ENCODE peak calls at places on chromosome 22, in nine cellular contexts. One of them, this sample, is unnamed. For H3K9me3, H3K36me3 and H3K4me1, the result is how much of the 10 kb centered on the place peaks cover.

GRCh38 chr22:41619979-41620645 is 731 bp downstream of the DESI1 start:
- DNase-seq in astrocyte: no peak
- DNase-seq in tibial artery: peak
- DNase-seq in lower lobe of right lung: peak
- DNase-seq in GM12878: no peak
- DNase-seq in PC-3: peak
- DNase-seq in heart right ventricle: peak
- DNase-seq in CD8-positive, alpha-beta T cell: no peak
- DNase-seq in neuronal stem cell: peak
- DNase-seq in this sample: peak

GRCh38 chr22:26848244-26848920 is 191.0 kb downstream of the MIAT start:
- DNase-seq in astrocyte: peak
- DNase-seq in tibial artery: peak
- DNase-seq in lower lobe of right lung: no peak
- DNase-seq in GM12878: no peak
- DNase-seq in PC-3: no peak
- DNase-seq in heart right ventricle: no peak
- DNase-seq in CD8-positive, alpha-beta T cell: no peak
- DNase-seq in neuronal stem cell: no peak
- DNase-seq in this sample: no peak

GRCh38 chr22:17795143-17795542 is 20.9 kb upstream of the BID start:
- DNase-seq in astrocyte: no peak
- DNase-seq in tibial artery: no peak
- DNase-seq in lower lobe of right lung: no peak
- DNase-seq in GM12878: no peak
- DNase-seq in PC-3: no peak
- DNase-seq in heart right ventricle: no peak
- DNase-seq in CD8-positive, alpha-beta T cell: no peak
- DNase-seq in neuronal stem cell: no peak
- DNase-seq in this sample: no peak

GRCh38 chr22:28141614-28142013 is 222.6 kb upstream of the PITPNB start:
- DNase-seq in astrocyte: peak
- DNase-seq in tibial artery: no peak
- DNase-seq in lower lobe of right lung: no peak
- DNase-seq in GM12878: no peak
- DNase-seq in PC-3: peak
- DNase-seq in heart right ventricle: no peak
- DNase-seq in CD8-positive, alpha-beta T cell: no peak
- DNase-seq in neuronal stem cell: no peak
- DNase-seq in this sample: no peak

GRCh38 chr22:38981005-38981658 is 1.0 kb upstream of the APOBEC3B start:
- DNase-seq in astrocyte: peak
- DNase-seq in tibial artery: no peak
- DNase-seq in lower lobe of right lung: no peak
- DNase-seq in GM12878: no peak
- DNase-seq in PC-3: peak
- DNase-seq in heart right ventricle: no peak
- DNase-seq in CD8-positive, alpha-beta T cell: no peak
- DNase-seq in neuronal stem cell: peak
- DNase-seq in this sample: no peak

GRCh38 chr22:39016592-39016991 is 2.5 kb downstream of the APOBEC3C start:
- DNase-seq in astrocyte: no peak
- DNase-seq in tibial artery: no peak
- DNase-seq in lower lobe of right lung: no peak
- DNase-seq in GM12878: no peak
- DNase-seq in PC-3: no peak
- DNase-seq in heart right ventricle: no peak
- DNase-seq in CD8-positive, alpha-beta T cell: no peak
- DNase-seq in neuronal stem cell: no peak
- DNase-seq in this sample: no peak

GRCh38 chr22:28479912-28480311 is 199.7 kb downstream of the TTC28 start:
- DNase-seq in astrocyte: no peak
- DNase-seq in tibial artery: no peak
- DNase-seq in lower lobe of right lung: no peak
- DNase-seq in GM12878: no peak
- DNase-seq in PC-3: no peak
- DNase-seq in heart right ventricle: no peak
- DNase-seq in CD8-positive, alpha-beta T cell: no peak
- DNase-seq in neuronal stem cell: no peak
- DNase-seq in this sample: no peak

GRCh38 chr22:47168900-47169800 is 406.7 kb downstream of the TBC1D22A start:
- DNase-seq in astrocyte: no peak
- DNase-seq in tibial artery: peak
- DNase-seq in lower lobe of right lung: peak
- DNase-seq in GM12878: no peak
- DNase-seq in PC-3: peak
- DNase-seq in heart right ventricle: no peak
- DNase-seq in CD8-positive, alpha-beta T cell: no peak
- DNase-seq in neuronal stem cell: no peak
- DNase-seq in this sample: no peak

GRCh38 chr22:45584621-45585436 is 82.1 kb downstream of the FBLN1 start:
- DNase-seq in astrocyte: peak
- DNase-seq in tibial artery: no peak
- DNase-seq in lower lobe of right lung: peak
- DNase-seq in GM12878: no peak
- DNase-seq in PC-3: no peak
- DNase-seq in heart right ventricle: no peak
- DNase-seq in CD8-positive, alpha-beta T cell: no peak
- DNase-seq in neuronal stem cell: no peak
- DNase-seq in this sample: no peak

GRCh38 chr22:38751422-38752346 is 4.1 kb downstream of the SUN2 start:
- DNase-seq in astrocyte: no peak
- DNase-seq in tibial artery: no peak
- DNase-seq in lower lobe of right lung: peak
- DNase-seq in GM12878: peak
- DNase-seq in PC-3: no peak
- DNase-seq in heart right ventricle: no peak
- DNase-seq in CD8-positive, alpha-beta T cell: peak
- DNase-seq in neuronal stem cell: no peak
- DNase-seq in this sample: no peak

GRCh38 chr22:27597703-27598444 is 203.7 kb downstream of the MN1 start:
- DNase-seq in astrocyte: no peak
- DNase-seq in tibial artery: no peak
- DNase-seq in lower lobe of right lung: no peak
- DNase-seq in GM12878: no peak
- DNase-seq in PC-3: peak
- DNase-seq in heart right ventricle: no peak
- DNase-seq in CD8-positive, alpha-beta T cell: no peak
- DNase-seq in neuronal stem cell: no peak
- DNase-seq in this sample: peak

GRCh38 chr22:47847281-47847890 is 1084.9 kb downstream of the TBC1D22A start:
- DNase-seq in astrocyte: no peak
- DNase-seq in tibial artery: no peak
- DNase-seq in lower lobe of right lung: no peak
- DNase-seq in GM12878: no peak
- DNase-seq in PC-3: no peak
- DNase-seq in heart right ventricle: no peak
- DNase-seq in CD8-positive, alpha-beta T cell: no peak
- DNase-seq in neuronal stem cell: no peak
- DNase-seq in this sample: no peak

GRCh38 chr22:49052560-49052959 is 775.1 kb downstream of the BRD1 start:
- DNase-seq in astrocyte: no peak
- DNase-seq in tibial artery: peak
- DNase-seq in lower lobe of right lung: no peak
- DNase-seq in GM12878: no peak
- DNase-seq in PC-3: no peak
- DNase-seq in heart right ventricle: no peak
- DNase-seq in CD8-positive, alpha-beta T cell: no peak
- DNase-seq in neuronal stem cell: no peak
- DNase-seq in this sample: no peak
- H3K9me3 ChIP-seq in astrocyte: under half
- H3K9me3 ChIP-seq in tibial artery: under half
- H3K9me3 ChIP-seq in lower lobe of right lung: under half
- H3K9me3 ChIP-seq in GM12878: under half
- H3K9me3 ChIP-seq in PC-3: under half
- H3K9me3 ChIP-seq in heart right ventricle: under half
- H3K9me3 ChIP-seq in CD8-positive, alpha-beta T cell: under half
- H3K9me3 ChIP-seq in neuronal stem cell: under half
- H3K9me3 ChIP-seq in this sample: under half

GRCh38 chr22:37133304-37134018 is 16.3 kb downstream of the IL2RB start:
- DNase-seq in astrocyte: peak
- DNase-seq in tibial artery: no peak
- DNase-seq in lower lobe of right lung: no peak
- DNase-seq in GM12878: no peak
- DNase-seq in PC-3: no peak
- DNase-seq in heart right ventricle: no peak
- DNase-seq in CD8-positive, alpha-beta T cell: no peak
- DNase-seq in neuronal stem cell: no peak
- DNase-seq in this sample: no peak
- H3K36me3 ChIP-seq in astrocyte: under half
- H3K36me3 ChIP-seq in tibial artery: under half
- H3K36me3 ChIP-seq in lower lobe of right lung: under half
- H3K36me3 ChIP-seq in GM12878: under half
- H3K36me3 ChIP-seq in PC-3: under half
- H3K36me3 ChIP-seq in heart right ventricle: under half
- H3K36me3 ChIP-seq in CD8-positive, alpha-beta T cell: half or more
- H3K36me3 ChIP-seq in neuronal stem cell: under half
- H3K36me3 ChIP-seq in this sample: under half

GRCh38 chr22:30694171-30694637 is 470 bp upstream of the OSBP2 start:
- DNase-seq in astrocyte: no peak
- DNase-seq in tibial artery: peak
- DNase-seq in lower lobe of right lung: peak
- DNase-seq in GM12878: no peak
- DNase-seq in PC-3: peak
- DNase-seq in heart right ventricle: peak
- DNase-seq in CD8-positive, alpha-beta T cell: peak
- DNase-seq in neuronal stem cell: peak
- DNase-seq in this sample: peak

GRCh38 chr22:30694638-30695350 is at the start of gene OSBP2:
- DNase-seq in astrocyte: no peak
- DNase-seq in tibial artery: peak
- DNase-seq in lower lobe of right lung: peak
- DNase-seq in GM12878: no peak
- DNase-seq in PC-3: peak
- DNase-seq in heart right ventricle: peak
- DNase-seq in CD8-positive, alpha-beta T cell: no peak
- DNase-seq in neuronal stem cell: peak
- DNase-seq in this sample: peak

GRCh38 chr22:30695351-30695762 is 683 bp downstream of the OSBP2 start:
- DNase-seq in astrocyte: no peak
- DNase-seq in tibial artery: no peak
- DNase-seq in lower lobe of right lung: no peak
- DNase-seq in GM12878: no peak
- DNase-seq in PC-3: no peak
- DNase-seq in heart right ventricle: no peak
- DNase-seq in CD8-positive, alpha-beta T cell: no peak
- DNase-seq in neuronal stem cell: no peak
- DNase-seq in this sample: peak

GRCh38 chr22:30697975-30698374 is 3.3 kb downstream of the OSBP2 start:
- DNase-seq in astrocyte: no peak
- DNase-seq in tibial artery: no peak
- DNase-seq in lower lobe of right lung: no peak
- DNase-seq in GM12878: no peak
- DNase-seq in PC-3: no peak
- DNase-seq in heart right ventricle: no peak
- DNase-seq in CD8-positive, alpha-beta T cell: no peak
- DNase-seq in neuronal stem cell: no peak
- DNase-seq in this sample: no peak

DNA sequence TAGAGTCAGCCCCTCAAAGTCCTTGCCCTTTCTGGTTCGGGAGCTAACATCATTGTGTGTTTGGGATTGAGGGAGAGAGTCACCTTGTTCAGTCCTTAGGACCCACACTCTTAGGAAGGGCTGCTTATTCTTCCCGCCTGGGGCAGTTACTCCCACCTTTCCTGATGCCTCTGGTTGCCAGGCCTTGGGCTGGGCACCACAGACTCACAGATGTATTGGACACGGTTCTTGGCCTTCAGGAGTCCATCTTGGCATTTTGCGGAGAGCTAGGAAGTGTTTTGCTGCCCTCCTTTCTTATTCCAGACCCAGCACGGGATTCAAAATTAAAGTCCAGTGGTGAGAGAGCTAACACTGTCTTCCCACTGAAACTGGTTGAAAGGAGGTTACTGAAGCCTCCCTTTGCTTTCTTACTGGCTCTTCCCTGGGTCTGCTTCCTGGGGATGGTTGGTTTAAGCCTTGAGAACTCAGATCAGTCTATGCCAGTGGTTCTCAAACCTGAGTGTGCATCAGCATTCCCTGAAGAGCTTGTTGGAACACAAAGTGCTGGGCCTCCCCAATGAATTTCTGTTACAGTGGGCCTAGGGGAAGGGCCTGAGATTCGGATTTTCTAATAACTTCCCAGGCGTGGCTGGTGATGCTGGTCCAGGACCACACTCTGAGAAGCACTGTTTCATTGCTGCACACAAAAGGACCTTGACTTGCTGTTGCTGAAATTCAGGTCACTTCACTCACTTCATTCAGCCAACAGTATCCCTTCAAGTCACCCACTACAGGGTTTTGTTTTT is 1.4 kb downstream of the OSBP2 start:
- DNase-seq in astrocyte: no peak
- DNase-seq in tibial artery: no peak
- DNase-seq in lower lobe of right lung: no peak
- DNase-seq in GM12878: no peak
- DNase-seq in PC-3: no peak
- DNase-seq in heart right ventricle: no peak
- DNase-seq in CD8-positive, alpha-beta T cell: no peak
- DNase-seq in neuronal stem cell: no peak
- DNase-seq in this sample: no peak
- H3K4me1 ChIP-seq in astrocyte: under half
- H3K4me1 ChIP-seq in tibial artery: under half
- H3K4me1 ChIP-seq in lower lobe of right lung: under half
- H3K4me1 ChIP-seq in GM12878: under half
- H3K4me1 ChIP-seq in PC-3: under half
- H3K4me1 ChIP-seq in heart right ventricle: under half
- H3K4me1 ChIP-seq in CD8-positive, alpha-beta T cell: under half
- H3K4me1 ChIP-seq in neuronal stem cell: under half
- H3K4me1 ChIP-seq in this sample: under half

GRCh38 chr22:40180403-40180802 is 2.7 kb downstream of the TNRC6B start:
- DNase-seq in astrocyte: no peak
- DNase-seq in tibial artery: no peak
- DNase-seq in lower lobe of right lung: no peak
- DNase-seq in GM12878: no peak
- DNase-seq in PC-3: no peak
- DNase-seq in heart right ventricle: no peak
- DNase-seq in CD8-positive, alpha-beta T cell: no peak
- DNase-seq in neuronal stem cell: no peak
- DNase-seq in this sample: no peak
- H3K9me3 ChIP-seq in astrocyte: under half
- H3K9me3 ChIP-seq in tibial artery: under half
- H3K9me3 ChIP-seq in lower lobe of right lung: under half
- H3K9me3 ChIP-seq in GM12878: under half
- H3K9me3 ChIP-seq in PC-3: under half
- H3K9me3 ChIP-seq in heart right ventricle: under half
- H3K9me3 ChIP-seq in CD8-positive, alpha-beta T cell: under half
- H3K9me3 ChIP-seq in neuronal stem cell: under half
- H3K9me3 ChIP-seq in this sample: under half

DNA sequence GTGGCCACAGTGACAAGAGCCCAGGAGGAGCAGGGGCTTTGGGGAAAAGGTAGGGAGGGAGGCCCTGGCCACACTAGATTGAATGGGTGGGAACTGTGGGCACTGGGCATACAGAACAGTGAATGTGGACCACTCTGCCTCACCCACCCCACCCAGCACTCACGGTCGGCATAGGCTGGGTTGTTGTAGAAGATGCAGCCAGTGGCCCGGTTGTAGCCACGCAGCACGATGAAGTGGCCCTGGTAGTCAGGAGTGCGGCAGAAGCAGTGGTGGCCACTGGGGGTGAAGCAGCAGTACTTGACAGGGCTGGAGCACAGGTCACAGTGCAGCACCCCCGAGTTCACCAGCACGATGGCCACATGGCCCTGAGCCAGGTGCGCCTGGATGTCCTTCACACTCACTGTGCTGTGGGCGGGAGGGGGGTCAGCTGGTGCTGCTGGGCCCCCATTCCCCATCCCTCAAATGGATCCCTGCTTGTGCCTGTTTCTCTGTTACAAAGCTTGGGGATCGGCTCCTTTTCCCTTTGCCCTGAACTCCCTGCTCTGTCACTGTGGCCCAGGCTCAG is 11.2 kb downstream of the GUCD1 start:
- DNase-seq in astrocyte: no peak
- DNase-seq in tibial artery: no peak
- DNase-seq in lower lobe of right lung: no peak
- DNase-seq in GM12878: no peak
- DNase-seq in PC-3: no peak
- DNase-seq in heart right ventricle: no peak
- DNase-seq in CD8-positive, alpha-beta T cell: no peak
- DNase-seq in neuronal stem cell: no peak
- DNase-seq in this sample: no peak
- H3K36me3 ChIP-seq in astrocyte: under half
- H3K36me3 ChIP-seq in tibial artery: half or more
- H3K36me3 ChIP-seq in lower lobe of right lung: half or more
- H3K36me3 ChIP-seq in GM12878: under half
- H3K36me3 ChIP-seq in PC-3: under half
- H3K36me3 ChIP-seq in heart right ventricle: under half
- H3K36me3 ChIP-seq in CD8-positive, alpha-beta T cell: under half
- H3K36me3 ChIP-seq in neuronal stem cell: half or more
- H3K36me3 ChIP-seq in this sample: half or more